ENCODE peak calls at places on chromosomes 16 and 17, in six cellular contexts. U is psoas muscle, S is heart right ventricle, J is BJ, D is BE2C, Z is stomach. V is an unnamed sample. For H3K36me3, the result is how much of the 10 kb centered on the place peaks cover.

GRCh38 chr16:19434584-19434983 is 16.9 kb downstream of the TMC5 start:
- DNase-seq in D (no peak), U (no peak), Z (no peak), J (no peak), S (no peak), V (no peak)

GRCh38 chr16:90048347-90048722 is 28.8 kb downstream of the PRDM7 start:
- DNase-seq in J (no peak), S (no peak), U (no peak), D (no peak), Z (no peak), V (no peak)

GRCh38 chr17:36992701-36993100 is 43.9 kb downstream of the AATF start:
- DNase-seq in U (no peak), Z (peak), S (no peak), J (no peak), D (peak), V (no peak)

GRCh38 chr17:38559880-38560230 is 45.9 kb downstream of the SRCIN1 start:
- DNase-seq in S (no peak), U (no peak), D (no peak), Z (no peak), J (no peak), V (no peak)

GRCh38 chr16:8950580-8951077 is 13.1 kb downstream of the USP7 start:
- DNase-seq in Z (no peak), D (no peak), J (no peak), U (no peak), S (no peak), V (no peak)

GRCh38 chr16:78436023-78436422 is 336.6 kb downstream of the WWOX start:
- DNase-seq in D (no peak), J (no peak), Z (no peak), S (no peak), U (no peak), V (no peak)

GRCh38 chr17:42018339-42018738 is 1.1 kb upstream of the DNAJC7 start:
- DNase-seq in U (no peak), S (no peak), D (no peak), Z (no peak), J (no peak), V (no peak)

GRCh38 chr17:77496401-77496801 is 355.6 kb downstream of the SEC14L1 start:
- DNase-seq in J (no peak), S (no peak), U (peak), D (no peak), Z (no peak), V (no peak)

GRCh38 chr17:66331038-66331816 is 28.8 kb downstream of the PRKCA start:
- DNase-seq in U (no peak), S (no peak), J (no peak), D (no peak), Z (no peak), V (no peak)

GRCh38 chr17:6509921-6510320 is 46.4 kb downstream of the PITPNM3 start:
- DNase-seq in S (no peak), Z (no peak), U (no peak), J (no peak), D (no peak), V (no peak)

GRCh38 chr17:6512552-6512951 is 43.8 kb downstream of the PITPNM3 start:
- DNase-seq in S (no peak), U (no peak), D (no peak), Z (no peak), J (no peak), V (no peak)

GRCh38 chr17:6517017-6517416 is 39.3 kb downstream of the PITPNM3 start:
- DNase-seq in S (no peak), U (no peak), D (no peak), J (no peak), Z (no peak), V (no peak)

GRCh38 chr17:6510321-6511023 is 45.9 kb downstream of the PITPNM3 start:
- DNase-seq in Z (no peak), J (no peak), U (no peak), D (no peak), S (no peak), V (peak)

DNA sequence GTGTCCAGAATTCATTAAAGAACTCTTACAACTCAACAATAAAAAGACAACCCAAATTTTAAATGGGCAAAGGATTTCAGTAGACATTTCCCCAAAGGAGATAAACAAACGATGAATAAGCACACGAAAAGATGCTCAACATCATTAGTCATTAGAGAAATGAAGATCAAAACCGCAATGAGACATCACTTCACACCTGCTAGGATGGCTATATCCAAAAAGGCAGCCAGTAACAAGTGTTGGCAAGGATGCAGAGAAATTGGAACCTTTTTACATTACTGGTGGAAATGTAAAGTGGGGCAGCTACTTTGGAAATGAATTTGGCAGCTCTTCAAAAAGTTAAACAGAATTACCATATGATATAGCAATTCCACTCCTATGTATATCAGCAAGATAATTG is 42.0 kb downstream of the PITPNM3 start:
- DNase-seq in Z (no peak), S (no peak), U (no peak), J (no peak), D (no peak), V (no peak)
- H3K36me3 ChIP-seq in Z (under half), S (under half), U (under half), J (under half), D (under half), V (under half)

GRCh38 chr16:24939224-24939623 is 75.9 kb downstream of the ARHGAP17 start:
- DNase-seq in Z (no peak), U (no peak), J (no peak), S (no peak), D (no peak), V (no peak)
- H3K36me3 ChIP-seq in Z (half or more), U (half or more), J (under half), S (half or more), D (under half), V (half or more)

GRCh38 chr16:68343137-68343536 is 32.3 kb downstream of the PRMT7 start:
- DNase-seq in U (no peak), D (no peak), Z (no peak), J (no peak), S (no peak), V (no peak)
- H3K36me3 ChIP-seq in U (half or more), D (half or more), Z (half or more), J (under half), S (half or more), V (half or more)

DNA sequence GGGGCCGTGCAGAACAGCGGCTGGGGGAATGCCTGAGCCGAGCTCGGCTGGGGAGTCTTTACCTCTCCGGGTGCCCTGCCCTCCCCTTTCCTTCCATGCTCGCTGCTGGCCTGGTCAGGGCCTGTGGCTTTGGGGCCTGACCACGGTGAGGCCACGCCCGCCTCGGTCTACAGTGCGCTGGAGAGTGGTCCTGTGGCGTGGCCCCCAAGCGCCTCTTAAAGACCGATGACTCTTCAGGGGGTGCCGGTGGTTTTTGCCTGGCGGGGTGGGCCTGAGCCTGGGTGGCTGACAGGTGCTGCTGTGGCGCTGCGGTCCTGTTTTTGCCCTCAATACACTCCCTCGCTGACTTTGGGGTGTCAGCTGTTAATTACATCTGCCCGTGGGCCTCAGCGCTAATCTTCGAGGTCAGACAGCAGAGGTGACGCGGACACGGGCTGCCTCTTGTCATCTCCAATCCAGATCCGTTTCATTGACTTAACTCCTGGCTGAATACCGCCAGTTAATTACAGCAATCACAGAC is 29.7 kb downstream of the GSE1 start:
- DNase-seq in D (no peak), J (no peak), Z (no peak), S (no peak), U (no peak), V (no peak)
- H3K36me3 ChIP-seq in D (half or more), J (under half), Z (under half), S (under half), U (under half), V (under half)